ENCODE peak calls at places on chromosomes 6 and 20, in nine cellular contexts. V is dermis blood vessel endothelial cell, J is NCI-H1417, O is heart right ventricle, I is T-helper 17 cell, E is NCI-H460, A is Kasumi-1, Z is hypothalamus, T is HTR-8/SVneo. W is an unnamed sample.

GRCh38 chr6:31129130-31129529 is 8.9 kb upstream of the CDSN start:
- DNase-seq in J (peak), Z (no peak), T (no peak), V (no peak), E (no peak), O (no peak), I (no peak), A (no peak), W (no peak)

GRCh38 chr6:22600059-22600458 is 30.7 kb downstream of the HDGFL1 start:
- DNase-seq in J (no peak), T (no peak), I (no peak), Z (no peak), V (no peak), O (no peak), A (no peak), E (no peak), W (no peak)

GRCh38 chr20:21564127-21564773 is 50.4 kb upstream of the NKX2-2 start:
- DNase-seq in O (no peak), E (no peak), Z (peak), J (no peak), V (no peak), I (no peak), T (no peak), A (no peak), W (no peak)

GRCh38 chr6:157813757-157814455 is 9.1 kb upstream of the SNX9 start:
- DNase-seq in T (no peak), J (no peak), V (peak), I (no peak), E (no peak), Z (no peak), A (no peak), O (no peak), W (no peak)

GRCh38 chr6:80143312-80143960 is 37.0 kb downstream of the BCKDHB start:
- DNase-seq in E (peak), O (peak), T (peak), A (no peak), J (no peak), I (no peak), Z (peak), V (peak), W (peak)

GRCh38 chr6:38266921-38267354 is 372.8 kb downstream of the BTBD9 start:
- DNase-seq in V (no peak), O (no peak), J (no peak), E (no peak), T (no peak), I (no peak), A (no peak), Z (no peak), W (no peak)

GRCh38 chr6:13302291-13302690 is 26.0 kb downstream of the TBC1D7 start:
- DNase-seq in Z (peak), J (no peak), A (no peak), O (no peak), E (no peak), V (peak), I (no peak), T (no peak), W (no peak)

GRCh38 chr6:144104898-144105487 is 9.6 kb upstream of the SF3B5 start:
- DNase-seq in A (peak), T (peak), V (peak), I (no peak), Z (no peak), E (peak), O (no peak), J (peak), W (no peak)

GRCh38 chr6:215335-216034 is 76.8 kb upstream of the DUSP22 start:
- DNase-seq in E (no peak), Z (no peak), T (no peak), A (no peak), O (no peak), J (no peak), V (peak), I (no peak), W (peak)

W was measured in left lung.